ENCODE peak calls at places on chromosomes 16 and 17, in ten cellular contexts. T is glutamatergic neuron, V is foreskin fibroblast, C is cardiac fibroblast, K is suprapubic skin, I is retinal pigment epithelial cell, N is choroid plexus epithelial cell, H is A549, D is GM23338, A is heart right ventricle. X is an unnamed sample.

GRCh38 chr17:29723283-29724047 is 100.8 kb upstream of the CORO6 start:
- DNase-seq in C (no peak), K (no peak), D (no peak), I (no peak), T (no peak), H (no peak), N (no peak), V (no peak), A (no peak), X (no peak)

GRCh38 chr16:7086842-7087616 is 245.6 kb upstream of the RBFOX1 start:
- DNase-seq in T (peak; percentile 72), V (no peak), C (no peak), K (no peak), H (no peak), N (no peak), D (peak; percentile 41), A (peak; percentile 6), I (no peak), X (no peak)

GRCh38 chr17:80437532-80437931 is 22.6 kb downstream of the ENDOV start:
- DNase-seq in C (no peak), H (no peak), I (no peak), V (no peak), D (no peak), A (no peak), N (no peak), K (no peak), T (no peak), X (no peak)

GRCh38 chr17:77147357-77147801 is 6.6 kb downstream of the SEC14L1 start:
- DNase-seq in K (no peak), D (no peak), A (no peak), V (no peak), T (no peak), C (no peak), N (no peak), H (no peak), I (no peak), X (no peak)

GRCh38 chr17:60106377-60107059 is 27.8 kb upstream of the HEATR6 start:
- DNase-seq in I (no peak), A (no peak), H (no peak), D (no peak), V (peak; percentile 78), N (peak; percentile 51), T (no peak), K (no peak), C (peak; percentile 46), X (no peak)

GRCh38 chr17:71441098-71441497 is 679.7 kb upstream of the SOX9 start:
- DNase-seq in I (peak; percentile 99), V (peak; percentile 89), D (no peak), H (peak; percentile 45), C (peak; percentile 50), K (no peak), T (no peak), A (no peak), N (peak; percentile 82), X (no peak)

GRCh38 chr17:39950871-39951348 is 11.9 kb upstream of the GSDMA start:
- DNase-seq in T (peak; percentile 46), D (no peak), I (no peak), H (no peak), K (no peak), N (peak; percentile 33), V (peak; percentile 16), A (peak; percentile 66), C (peak; percentile 32), X (no peak)

GRCh38 chr16:77555101-77555500 is 120.3 kb upstream of the ADAMTS18 start:
- DNase-seq in N (peak; percentile 49), T (no peak), C (no peak), I (no peak), H (no peak), D (no peak), V (no peak), K (no peak), A (no peak), X (no peak)

GRCh38 chr16:4435668-4436067 is 10.0 kb downstream of the DNAJA3 start:
- DNase-seq in H (no peak), A (no peak), N (peak; percentile 59), D (no peak), K (no peak), T (no peak), V (peak; percentile 39), C (peak; percentile 28), I (no peak), X (no peak)

GRCh38 chr16:11869657-11870228 is 18.4 kb upstream of the RSL1D1 start:
- DNase-seq in C (no peak), N (no peak), I (no peak), T (no peak), H (no peak), D (no peak), K (no peak), A (no peak), V (no peak), X (no peak)

GRCh38 chr16:73713817-73714495 is 582.7 kb upstream of the PSMD7 start:
- DNase-seq in N (peak; percentile 7), C (peak; percentile 21), D (peak; percentile 76), A (peak; percentile 6), T (peak; percentile 51), I (no peak), H (peak; percentile 9), K (no peak), V (no peak), X (no peak)

GRCh38 chr16:23182206-23182674 is 305 bp upstream of the SCNN1G start:
- DNase-seq in V (peak; percentile 85), N (peak; percentile 46), D (peak; percentile 94), A (peak; percentile 63), T (peak; percentile 90), C (peak; percentile 61), H (peak; percentile 83), K (no peak), I (peak; percentile 5), X (peak; percentile 71)

GRCh38 chr16:57639172-57639571 is 10.7 kb downstream of the ADGRG1 start:
- DNase-seq in A (no peak), K (no peak), V (peak; percentile 54), I (no peak), N (no peak), T (peak; percentile 88), D (peak; percentile 90), C (peak; percentile 26), H (no peak), X (no peak)

GRCh38 chr17:33712120-33712519 is 419.0 kb upstream of the ASIC2 start:
- DNase-seq in N (no peak), V (no peak), T (no peak), D (peak; percentile 41), A (no peak), C (no peak), K (no peak), I (no peak), H (no peak), X (no peak)
- TF ChIP-seq CTCF in N (no peak), V (no peak), T (no peak), D (peak; percentile 47), A (no peak), C (no peak), K (no peak), I (no peak), H (no peak), X (no peak)

GRCh38 chr16:56608876-56609462 is 585 bp downstream of the MT2A start:
- DNase-seq in D (no peak), T (no peak), A (no peak), C (peak; percentile 14), H (no peak), V (peak; percentile 47), N (no peak), I (no peak), K (no peak), X (no peak)
- TF ChIP-seq CTCF in D (no peak), T (no peak), A (peak; percentile 29), C (no peak), H (no peak), V (no peak), N (peak; percentile 0), I (no peak), K (no peak), X (no peak)

GRCh38 chr16:17367932-17368331 is 102.8 kb downstream of the XYLT1 start:
- DNase-seq in C (peak; percentile 46), K (no peak), I (no peak), N (peak; percentile 39), H (peak; percentile 21), T (peak; percentile 64), D (peak; percentile 92), A (no peak), V (no peak), X (no peak)
- TF ChIP-seq CTCF in C (peak; percentile 49), K (no peak), I (no peak), N (no peak), H (no peak), T (peak; percentile 44), D (no peak), A (no peak), V (no peak), X (no peak)

DNA sequence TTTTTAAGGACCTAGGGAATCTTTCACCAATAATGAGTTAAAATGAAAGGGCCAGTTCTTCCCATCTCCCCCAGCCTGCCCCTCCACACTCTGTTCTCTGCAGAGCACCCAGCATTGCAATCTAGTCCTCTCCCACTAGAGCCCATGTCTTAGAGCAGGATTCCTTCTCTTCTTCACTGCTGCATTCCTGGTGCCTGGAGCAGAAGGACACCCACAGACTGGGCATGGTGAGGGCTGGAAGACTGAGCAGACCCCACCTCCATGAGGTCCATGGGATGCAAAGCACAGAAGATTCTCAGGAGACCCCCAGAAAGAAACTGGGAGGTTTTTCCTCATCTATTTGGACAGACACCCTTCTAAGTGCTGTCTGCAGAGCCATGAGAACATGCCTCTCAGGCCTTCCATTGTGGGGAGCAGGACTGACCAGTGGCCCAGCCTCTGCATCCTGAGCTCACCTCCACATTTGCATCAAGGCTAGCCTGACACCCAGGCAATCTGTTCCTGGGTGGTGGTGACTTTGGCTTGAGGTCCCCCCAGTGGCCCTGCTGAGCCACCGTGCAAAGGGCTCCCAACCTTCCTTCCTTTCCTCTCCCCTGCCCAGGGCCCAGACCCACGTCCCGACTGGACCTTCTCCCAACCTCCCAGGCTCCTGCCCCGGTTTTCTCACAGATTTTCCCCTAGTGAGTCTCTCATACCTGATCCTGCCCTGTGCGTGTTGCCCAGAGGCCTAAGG is 74.2 kb upstream of the ZNF469 start:
- DNase-seq in A (no peak), H (no peak), V (no peak), N (no peak), I (no peak), C (no peak), D (no peak), T (no peak), K (no peak), X (no peak)
- TF ChIP-seq CTCF in A (no peak), H (no peak), V (no peak), N (no peak), I (peak; percentile 7), C (no peak), D (no peak), T (no peak), K (no peak), X (no peak)

DNA sequence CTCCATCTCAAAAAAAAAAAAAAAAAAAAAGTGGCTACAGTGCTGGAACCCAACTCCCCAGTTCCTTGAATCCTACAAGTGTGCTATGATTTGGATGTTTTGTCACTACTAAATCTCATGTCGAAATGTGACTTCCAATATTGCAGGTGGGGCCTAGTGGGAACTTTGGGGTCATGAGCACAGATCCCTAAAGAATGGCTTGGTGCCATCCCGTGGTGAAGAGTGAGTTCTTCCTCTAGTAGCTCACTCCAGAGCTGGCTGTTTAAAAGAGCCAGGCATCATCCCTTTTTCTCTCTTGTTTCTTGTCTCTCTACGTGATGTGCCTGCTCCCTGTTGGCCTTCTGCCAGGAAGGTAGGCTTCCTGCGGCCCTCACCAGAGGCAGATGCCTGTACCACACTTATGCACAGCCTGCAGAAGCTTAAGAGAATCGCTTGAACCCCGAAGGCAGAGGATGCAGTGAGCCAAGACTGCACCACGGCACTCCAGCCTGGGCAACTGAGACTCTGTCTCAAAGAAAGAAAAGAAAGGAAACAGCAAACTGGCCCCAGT is 3.0 kb downstream of the MT1E start:
- DNase-seq in T (no peak), D (no peak), K (no peak), N (peak; percentile 33), C (no peak), V (peak; percentile 62), H (no peak), A (no peak), I (no peak), X (no peak)
- TF ChIP-seq CTCF in T (no peak), D (no peak), K (no peak), N (peak; percentile 7), C (no peak), V (no peak), H (no peak), A (no peak), I (no peak), X (no peak)

X was measured in activated B cell treated with CpG ODN at 0.5 μM for 24 hours.